ENCODE peak calls at places on chromosomes 11 and 22, in eight cellular contexts. M is MCF 10A, V is BJ, F is B cell, E is body of pancreas, J is neural progenitor cell, Z is pancreas, G is WTC11. H is an unnamed sample.

GRCh38 chr11:46537851-46538295 is 56.0 kb downstream of the AMBRA1 start:
- DNase-seq in M (peak; percentile 92), V (no peak), F (peak; percentile 48), E (peak; percentile 61), J (peak; percentile 90), Z (peak; percentile 63), G (peak; percentile 76), H (peak; percentile 43)

GRCh38 chr11:12683857-12684256 is 9.6 kb downstream of the TEAD1 start:
- DNase-seq in M (peak; percentile 49), V (peak; percentile 62), F (no peak), E (no peak), J (no peak), Z (no peak), G (no peak), H (no peak)

GRCh38 chr11:14905104-14906033 is 13.3 kb upstream of the CYP2R1 start:
- DNase-seq in M (no peak), V (no peak), F (peak; percentile 95), E (peak; percentile 85), J (peak; percentile 67), Z (peak; percentile 80), G (peak; percentile 91), H (peak; percentile 44)

GRCh38 chr22:17867160-17867785 is 93.0 kb upstream of the BID start:
- DNase-seq in M (no peak), V (no peak), F (no peak), E (peak; percentile 35), J (no peak), Z (no peak), G (no peak), H (no peak)

GRCh38 chr22:40541300-40541699 is 95.2 kb downstream of the MRTFA start:
- DNase-seq in M (peak; percentile 91), V (no peak), F (no peak), E (no peak), J (no peak), Z (no peak), G (no peak), H (peak; percentile 51)

GRCh38 chr11:78684377-78684776 is 109.7 kb upstream of the NARS2 start:
- DNase-seq in M (no peak), V (no peak), F (no peak), E (no peak), J (peak; percentile 59), Z (no peak), G (no peak), H (no peak)

GRCh38 chr11:74316772-74317505 is 5.5 kb upstream of the P4HA3 start:
- DNase-seq in M (no peak), V (no peak), F (no peak), E (no peak), J (no peak), Z (no peak), G (no peak), H (no peak)

GRCh38 chr22:20438678-20439492 is 1.3 kb upstream of the SCARF2 start:
- DNase-seq in M (no peak), V (no peak), F (no peak), E (no peak), J (peak; percentile 42), Z (no peak), G (peak; percentile 54), H (no peak)

GRCh38 chr11:120401506-120401905 is 65.3 kb downstream of the ARHGEF12 start:
- DNase-seq in M (peak; percentile 51), V (no peak), F (no peak), E (no peak), J (no peak), Z (no peak), G (no peak), H (no peak)

GRCh38 chr11:64238999-64239398 is 1.9 kb upstream of the FKBP2 start:
- DNase-seq in M (no peak), V (no peak), F (no peak), E (no peak), J (no peak), Z (peak; percentile 24), G (no peak), H (no peak)

GRCh38 chr11:81159900-81160299 is 1573.8 kb downstream of the FAM181B start:
- DNase-seq in M (no peak), V (no peak), F (no peak), E (no peak), J (no peak), Z (no peak), G (no peak), H (no peak)

GRCh38 chr22:38191746-38192474 is 9.9 kb upstream of the MAFF start:
- DNase-seq in M (no peak), V (no peak), F (no peak), E (no peak), J (no peak), Z (no peak), G (no peak), H (no peak)

GRCh38 chr22:37818397-37819099 is 4.6 kb upstream of the GALR3 start:
- DNase-seq in M (no peak), V (no peak), F (peak; percentile 57), E (peak; percentile 76), J (peak; percentile 78), Z (peak; percentile 64), G (peak; percentile 75), H (no peak)

GRCh38 chr22:31155425-31155824 is 4.6 kb upstream of the RNF185 start:
- DNase-seq in M (no peak), V (peak; percentile 73), F (no peak), E (no peak), J (no peak), Z (no peak), G (no peak), H (no peak)

GRCh38 chr22:49765091-49765771 is 62.4 kb downstream of the BRD1 start:
- DNase-seq in M (no peak), V (no peak), F (no peak), E (no peak), J (no peak), Z (peak; percentile 8), G (no peak), H (no peak)

GRCh38 chr11:34067383-34068065 is 16.0 kb downstream of the CAPRIN1 start:
- DNase-seq in M (no peak), V (no peak), F (no peak), E (no peak), J (no peak), Z (no peak), G (no peak), H (no peak)

GRCh38 chr11:34064291-34064690 is 12.8 kb downstream of the CAPRIN1 start:
- DNase-seq in M (no peak), V (no peak), F (no peak), E (no peak), J (no peak), Z (no peak), G (no peak), H (no peak)

GRCh38 chr11:34063061-34063795 is 11.7 kb downstream of the CAPRIN1 start:
- DNase-seq in M (no peak), V (no peak), F (no peak), E (no peak), J (no peak), Z (no peak), G (no peak), H (no peak)

GRCh38 chr11:34068098-34068497 is 16.6 kb downstream of the CAPRIN1 start:
- DNase-seq in M (peak; percentile 25), V (no peak), F (no peak), E (no peak), J (no peak), Z (no peak), G (no peak), H (no peak)

GRCh38 chr11:34065505-34066203 is 14.1 kb downstream of the CAPRIN1 start:
- DNase-seq in M (no peak), V (no peak), F (no peak), E (no peak), J (no peak), Z (no peak), G (peak; percentile 21), H (no peak)
- TF ChIP-seq CTCF in M (no peak), V (no peak), F (peak; percentile 19), E (no peak), J (peak; percentile 8), Z (no peak), G (no peak), H (peak; percentile 39)

GRCh38 chr11:43931717-43932039 is 10.8 kb upstream of the C11orf96 start:
- DNase-seq in M (no peak), V (no peak), F (no peak), E (no peak), J (peak; percentile 57), Z (no peak), G (no peak), H (no peak)
- TF ChIP-seq CTCF in M (no peak), V (no peak), F (no peak), E (no peak), J (peak; percentile 43), Z (no peak), G (no peak), H (no peak)

DNA sequence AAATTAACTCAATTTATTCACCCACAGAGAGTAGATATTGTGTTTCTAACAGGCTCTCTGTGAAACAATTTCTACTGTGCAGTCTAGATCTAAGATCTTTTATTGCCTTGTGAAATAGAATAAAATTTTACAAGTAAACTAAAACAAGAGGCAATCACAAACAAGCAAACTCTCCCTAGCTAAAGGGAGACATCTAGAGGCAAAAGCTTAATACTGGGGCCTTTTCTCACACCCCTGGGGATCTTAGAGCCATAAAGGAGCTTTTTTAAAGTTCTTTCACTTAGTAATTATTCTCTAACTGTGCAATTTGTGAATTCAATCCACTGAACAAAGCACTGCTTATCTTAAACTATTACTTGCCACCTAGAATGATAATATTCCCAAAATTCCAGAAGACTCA is 19.7 kb downstream of the ALG9 start:
- DNase-seq in M (peak; percentile 53), V (no peak), F (no peak), E (no peak), J (peak; percentile 15), Z (no peak), G (no peak), H (no peak)
- TF ChIP-seq CTCF in M (no peak), V (peak; percentile 64), F (no peak), E (no peak), J (peak; percentile 40), Z (no peak), G (no peak), H (peak; percentile 14)

GRCh38 chr11:11268119-11268518 is 84.9 kb downstream of the CSNK2A3 start:
- DNase-seq in M (no peak), V (no peak), F (no peak), E (no peak), J (no peak), Z (no peak), G (no peak), H (no peak)
- TF ChIP-seq CTCF in M (no peak), V (no peak), F (no peak), E (no peak), J (no peak), Z (no peak), G (no peak), H (no peak)

H was measured in GM12864.